ENCODE peak calls at places on chromosomes 1 and 21, in seven cellular contexts. G is EL; C is stimulated activated CD4-positive, alpha-beta T cell treated with anti-CD3 and anti-CD28 coated beads, Interleukin-12 subunit alpha, Interleukin-12 subunit beta, amount 100 ng/mL, for 4 hours; U is progenitor cell of endocrine pancreas; R is CD8-positive, alpha-beta T cell; S is mucosa of gallbladder; Y is head of caudate nucleus. O is an unnamed sample.
A peak's percentile ranks its signal among the peaks of the same experiment; 100 is the strongest.

GRCh38 chr1:2941907-2942306 is 79.4 kb upstream of the ACTRT2 start:
- DNase-seq in R (no peak), C (no peak), S (no peak), Y (no peak), G (no peak), U (no peak), O (no peak)

GRCh38 chr1:29686012-29686930 is 449.9 kb downstream of the PTPRU start:
- DNase-seq in Y (no peak), C (no peak), G (peak; percentile 63), R (no peak), S (no peak), U (peak; percentile 5), O (no peak)

GRCh38 chr1:199399996-199400714 is 627.4 kb upstream of the NR5A2 start:
- DNase-seq in G (peak; percentile 18), C (no peak), R (no peak), Y (no peak), U (no peak), S (no peak), O (no peak)

GRCh38 chr1:113226118-113226517 is 153.1 kb downstream of the LRIG2 start:
- DNase-seq in U (no peak), S (no peak), G (no peak), Y (no peak), C (no peak), R (no peak), O (no peak)

GRCh38 chr1:61420909-61421835 is 303.8 kb downstream of the TM2D1 start:
- DNase-seq in Y (no peak), U (no peak), S (no peak), C (no peak), G (no peak), R (no peak), O (no peak)

GRCh38 chr21:44892095-44892494 is 18.6 kb upstream of the PTTG1IP start:
- DNase-seq in S (no peak), R (no peak), U (no peak), G (no peak), C (no peak), Y (no peak), O (no peak)

GRCh38 chr1:235783148-235783776 is 83.4 kb downstream of the LYST start:
- DNase-seq in S (no peak), R (no peak), G (peak; percentile 69), C (no peak), Y (no peak), U (no peak), O (peak; percentile 26)

GRCh38 chr1:24720152-24720551 is 25.1 kb upstream of the CLIC4 start:
- DNase-seq in S (peak; percentile 61), Y (no peak), C (no peak), U (no peak), R (no peak), G (peak; percentile 95), O (no peak)

GRCh38 chr1:61585714-61586113 is 139.2 kb downstream of the TM2D1 start:
- DNase-seq in Y (no peak), C (no peak), G (no peak), U (no peak), S (no peak), R (no peak), O (no peak)

GRCh38 chr1:21574464-21575151 is 65.4 kb downstream of the ALPL start:
- DNase-seq in U (no peak), R (no peak), G (no peak), S (no peak), C (no peak), Y (no peak), O (no peak)

GRCh38 chr1:46615735-46616134 is 876 bp downstream of the MOB3C start:
- DNase-seq in S (no peak), R (no peak), C (no peak), U (no peak), Y (no peak), G (peak; percentile 9), O (no peak)

GRCh38 chr1:151526735-151527520 is 13.2 kb upstream of the TUFT1 start:
- DNase-seq in S (no peak), R (no peak), Y (no peak), C (no peak), U (no peak), G (no peak), O (no peak)

GRCh38 chr1:12161662-12162458 is 4.9 kb upstream of the TNFRSF1B start:
- DNase-seq in G (peak; percentile 96), C (peak; percentile 56), Y (no peak), R (peak; percentile 42), S (peak; percentile 86), U (no peak), O (peak; percentile 63)

GRCh38 chr1:29707796-29708195 is 471.5 kb downstream of the PTPRU start:
- DNase-seq in U (no peak), G (no peak), S (no peak), C (no peak), Y (no peak), R (no peak), O (no peak)

GRCh38 chr1:73593379-73593778 is 604.6 kb downstream of the LRRIQ3 start:
- DNase-seq in C (no peak), U (no peak), S (peak; percentile 80), Y (no peak), G (peak; percentile 52), R (no peak), O (peak; percentile 26)

GRCh38 chr1:146001734-146002133 is 5.4 kb upstream of the TXNIP start:
- DNase-seq in R (no peak), S (no peak), G (no peak), C (no peak), Y (no peak), U (no peak), O (no peak)

GRCh38 chr1:58881471-58881994 is 97.7 kb upstream of the JUN start:
- DNase-seq in R (no peak), G (peak; percentile 86), Y (no peak), U (no peak), C (no peak), S (peak; percentile 71), O (peak; percentile 17)

GRCh38 chr1:203508463-203508862 is 14.5 kb downstream of the OPTC start:
- DNase-seq in G (no peak), R (no peak), Y (no peak), U (no peak), S (no peak), C (no peak), O (no peak)

GRCh38 chr21:16086121-16086520 is 356.3 kb downstream of the USP25 start:
- DNase-seq in S (no peak), C (no peak), R (no peak), G (no peak), Y (no peak), U (no peak), O (no peak)

GRCh38 chr1:56424744-56425493 is 154.4 kb downstream of the PLPP3 start:
- DNase-seq in S (no peak), R (no peak), C (no peak), Y (no peak), U (no peak), G (peak; percentile 52), O (no peak)

GRCh38 chr1:8677782-8678181 is 139.7 kb downstream of the RERE start:
- DNase-seq in G (no peak), R (no peak), U (no peak), S (no peak), Y (no peak), C (no peak), O (no peak)

GRCh38 chr1:171799166-171799565 is 17.7 kb downstream of the METTL13 start:
- DNase-seq in S (no peak), U (no peak), Y (no peak), G (no peak), C (no peak), R (no peak), O (no peak)

GRCh38 chr1:72285074-72285425 is 2.7 kb upstream of the NEGR1 start:
- DNase-seq in G (no peak), U (no peak), C (no peak), Y (peak; percentile 29), S (peak; percentile 14), R (no peak), O (no peak)

GRCh38 chr1:10415211-10415930 is 14.9 kb upstream of the CENPS start:
- DNase-seq in Y (no peak), G (peak; percentile 46), C (no peak), S (peak; percentile 39), U (no peak), R (no peak), O (peak; percentile 96)

GRCh38 chr1:192592493-192592892 is 16.9 kb downstream of the RGS1 start:
- DNase-seq in Y (no peak), R (no peak), S (no peak), G (no peak), C (no peak), U (no peak), O (no peak)

GRCh38 chr1:54276617-54277450 is 76.9 kb downstream of the MRPL37 start:
- DNase-seq in S (no peak), C (no peak), G (no peak), R (no peak), Y (no peak), U (no peak), O (no peak)

GRCh38 chr21:28325618-28326017 is 667.1 kb downstream of the LTN1 start:
- DNase-seq in Y (no peak), S (no peak), U (no peak), R (no peak), G (no peak), C (no peak), O (no peak)

GRCh38 chr1:11680270-11681070 is 478 bp downstream of the MAD2L2 start:
- DNase-seq in U (no peak), S (no peak), R (no peak), C (no peak), G (no peak), Y (no peak), O (peak; percentile 5)

GRCh38 chr21:34800797-34801518 is 132.2 kb downstream of the CLIC6 start:
- DNase-seq in S (no peak), R (no peak), C (no peak), G (peak; percentile 52), U (no peak), Y (no peak), O (no peak)

GRCh38 chr21:36700961-36701911 is 2.3 kb downstream of the SIM2 start:
- DNase-seq in Y (no peak), R (no peak), G (no peak), U (no peak), S (no peak), C (no peak), O (no peak)

GRCh38 chr1:174556392-174556791 is 108.6 kb downstream of the GPR52 start:
- DNase-seq in Y (no peak), U (no peak), C (no peak), S (no peak), R (no peak), G (no peak), O (no peak)

GRCh38 chr1:235027076-235027861 is 101.4 kb downstream of the TOMM20 start:
- DNase-seq in G (no peak), U (no peak), C (no peak), Y (no peak), S (no peak), R (no peak), O (no peak)

GRCh38 chr1:29833596-29833995 is 597.3 kb downstream of the PTPRU start:
- DNase-seq in Y (no peak), C (no peak), S (no peak), G (no peak), U (no peak), R (no peak), O (no peak)